ENCODE peak calls at places on chromosomes 6 and 20, in seven cellular contexts. B is A549, L is fibroblast of lung, N is trophoblast cell, X is neural progenitor cell, G is PC-3, H is GM12878. T is an unnamed sample.

GRCh38 chr20:22438926-22439325 is 145.4 kb downstream of the FOXA2 start:
- DNase-seq in H (no peak), L (no peak), B (no peak), N (no peak), X (peak), G (peak), T (no peak)

GRCh38 chr6:111565316-111566221 is 40.1 kb downstream of the TRAF3IP2 start:
- DNase-seq in B (no peak), X (no peak), G (peak), H (no peak), L (no peak), N (no peak), T (no peak)

GRCh38 chr6:4374231-4374630 is 238.9 kb upstream of the ECI2 start:
- DNase-seq in L (no peak), N (no peak), G (no peak), H (no peak), B (no peak), X (peak), T (no peak)

GRCh38 chr20:49597825-49598395 is 30.0 kb upstream of the PTGIS start:
- DNase-seq in H (no peak), X (no peak), N (peak), L (no peak), B (no peak), G (no peak), T (no peak)

GRCh38 chr20:6692566-6693168 is 74.8 kb upstream of the BMP2 start:
- DNase-seq in H (no peak), G (peak), N (no peak), X (peak), L (peak), B (no peak), T (no peak)

GRCh38 chr6:126143650-126144260 is 157.4 kb downstream of the TRMT11 start:
- DNase-seq in L (no peak), X (peak), G (no peak), B (no peak), N (no peak), H (no peak), T (no peak)

GRCh38 chr6:108630050-108630714 is 69.5 kb downstream of the FOXO3 start:
- DNase-seq in H (no peak), G (no peak), B (no peak), L (no peak), N (no peak), X (no peak), T (no peak)

GRCh38 chr6:79821859-79822258 is 125.5 kb downstream of the ELOVL4 start:
- DNase-seq in B (no peak), L (no peak), X (no peak), G (peak), N (no peak), H (no peak), T (no peak)

GRCh38 chr6:32984639-32985389 is 16.4 kb downstream of the BRD2 start:
- DNase-seq in B (peak), X (peak), H (no peak), N (peak), G (peak), L (peak), T (peak)

GRCh38 chr6:132669690-132670291 is 10.8 kb upstream of the TAAR1 start:
- DNase-seq in L (peak), X (peak), B (peak), H (no peak), G (peak), N (no peak), T (peak)

GRCh38 chr6:34589633-34590139 is 33.6 kb upstream of the SPDEF start:
- DNase-seq in L (no peak), N (no peak), G (no peak), X (no peak), B (no peak), H (no peak), T (no peak)

GRCh38 chr6:17907467-17908229 is 79.8 kb downstream of the KIF13A start:
- DNase-seq in X (no peak), G (peak), L (peak), N (peak), H (no peak), B (peak), T (no peak)

GRCh38 chr6:36933102-36933501 is 21.4 kb upstream of the PI16 start:
- DNase-seq in H (no peak), G (peak), L (peak), B (no peak), N (no peak), X (no peak), T (peak)

GRCh38 chr20:21693322-21693721 is 12.1 kb upstream of the PAX1 start:
- DNase-seq in G (no peak), N (peak), H (no peak), L (no peak), X (peak), B (no peak), T (no peak)

GRCh38 chr6:87832025-87832825 is 130.2 kb upstream of the AKIRIN2 start:
- DNase-seq in G (peak), L (peak), X (no peak), N (no peak), H (peak), B (no peak), T (peak)
- H3K27ac ChIP-seq in G (no peak), L (no peak), X (no peak), N (no peak), H (peak), B (peak), T (no peak)

GRCh38 chr20:38165089-38165965 is at the start of gene TGM2:
- DNase-seq in X (peak), G (peak), B (peak), N (peak), H (peak), L (peak), T (peak)
- H3K4me2 ChIP-seq in X (peak), G (peak), B (peak), N (peak), H (peak), L (peak), T (peak)

GRCh38 chr6:1554881-1555569 is 54.7 kb upstream of the FOXC1 start:
- DNase-seq in B (peak), H (no peak), G (peak), X (peak), L (peak), N (no peak), T (peak)
- H3K27ac ChIP-seq in B (peak), H (peak), G (no peak), X (no peak), L (peak), N (no peak), T (no peak)

GRCh38 chr20:8718214-8718613 is 350.7 kb upstream of the PLCB4 start:
- DNase-seq in G (no peak), B (no peak), L (no peak), N (no peak), H (no peak), X (no peak), T (no peak)

GRCh38 chr20:8720089-8720488 is 348.8 kb upstream of the PLCB4 start:
- DNase-seq in L (peak), X (no peak), B (no peak), H (no peak), G (no peak), N (no peak), T (no peak)

GRCh38 chr20:8723296-8723695 is 345.6 kb upstream of the PLCB4 start:
- DNase-seq in H (no peak), L (no peak), G (no peak), N (no peak), X (no peak), B (no peak), T (no peak)

GRCh38 chr20:8722277-8722928 is 346.5 kb upstream of the PLCB4 start:
- DNase-seq in X (peak), B (peak), H (peak), N (peak), L (peak), G (peak), T (peak)

GRCh38 chr20:8721098-8721497 is 347.8 kb upstream of the PLCB4 start:
- DNase-seq in B (peak), X (peak), N (peak), L (peak), G (peak), H (peak), T (peak)
- H3K4me2 ChIP-seq in B (no peak), X (no peak), N (no peak), L (no peak), G (no peak), H (no peak), T (no peak)

GRCh38 chr6:116369540-116370327 is 1.0 kb upstream of the DSE start:
- DNase-seq in B (no peak), X (no peak), L (no peak), N (no peak), G (no peak), H (no peak), T (no peak)
- H3K27ac ChIP-seq in B (peak), X (no peak), L (peak), N (peak), G (no peak), H (peak), T (no peak)

GRCh38 chr20:14235355-14235754 is 102.1 kb downstream of the FLRT3 start:
- DNase-seq in G (peak), N (no peak), L (peak), B (no peak), H (no peak), X (no peak), T (no peak)

GRCh38 chr20:14232650-14233049 is 104.8 kb downstream of the FLRT3 start:
- DNase-seq in N (no peak), X (no peak), L (no peak), H (peak), G (no peak), B (no peak), T (no peak)

DNA sequence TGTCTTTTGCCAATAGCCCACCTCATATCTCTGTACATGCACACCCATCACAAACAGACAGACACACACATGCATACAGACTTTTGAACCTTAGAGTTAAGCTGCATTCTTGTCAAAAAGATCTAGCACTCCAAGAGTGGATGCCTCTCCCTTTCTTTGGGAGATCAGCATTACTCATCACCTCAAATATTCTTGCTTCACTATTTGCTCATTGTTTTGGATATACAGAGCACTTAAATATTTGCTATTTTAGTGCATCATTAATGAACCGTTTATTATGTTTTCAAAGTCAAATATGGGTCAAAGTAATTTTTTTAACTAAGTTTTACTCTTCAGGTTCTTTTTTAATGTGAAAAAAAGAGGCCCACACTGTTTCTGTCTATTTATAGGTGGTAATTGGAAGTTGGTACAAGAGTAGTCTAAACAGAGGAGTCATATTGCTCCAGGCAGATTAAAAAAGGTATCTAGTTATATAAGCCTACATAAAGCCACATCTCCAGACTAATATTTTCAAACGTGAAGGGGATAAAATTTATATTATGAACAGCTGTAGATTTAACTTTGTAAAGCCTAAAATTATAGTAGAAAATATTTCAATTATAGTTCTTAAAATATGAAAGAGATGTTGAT is 102.6 kb downstream of the FLRT3 start:
- DNase-seq in X (no peak), L (peak), N (no peak), B (no peak), G (peak), H (no peak), T (no peak)
- H3K4me2 ChIP-seq in X (no peak), L (peak), N (no peak), B (peak), G (peak), H (no peak), T (no peak)